ENCODE peak calls at places on chromosome 20, in nine cellular contexts. One of them, this sample, is unnamed.
A peak's percentile ranks its signal among the peaks of the same experiment; 100 is the strongest.

GRCh38 chr20:25247100-25247665 is 702 bp upstream of the PYGB start:
- DNase-seq in transverse colon: peak; percentile 79
- DNase-seq in HCT116: peak; percentile 37
- DNase-seq in endothelial cell of umbilical vein: peak; percentile 77
- DNase-seq in GM12878: no peak
- DNase-seq in ovary: peak; percentile 38
- DNase-seq in body of pancreas: peak; percentile 80
- DNase-seq in A549: peak; percentile 87
- DNase-seq in H54: no peak
- DNase-seq in this sample: peak; percentile 63

GRCh38 chr20:63544241-63544957 is 3.1 kb downstream of the SRMS start:
- DNase-seq in HCT116: no peak
- DNase-seq in ovary: no peak
- DNase-seq in A549: no peak
- DNase-seq in body of pancreas: no peak
- DNase-seq in GM12878: no peak
- DNase-seq in transverse colon: no peak
- DNase-seq in endothelial cell of umbilical vein: no peak
- DNase-seq in H54: no peak
- DNase-seq in this sample: no peak

GRCh38 chr20:43528258-43528875 is 20.9 kb downstream of the L3MBTL1 start:
- DNase-seq in body of pancreas: no peak
- DNase-seq in HCT116: no peak
- DNase-seq in GM12878: no peak
- DNase-seq in ovary: no peak
- DNase-seq in endothelial cell of umbilical vein: no peak
- DNase-seq in H54: no peak
- DNase-seq in transverse colon: no peak
- DNase-seq in A549: no peak
- DNase-seq in this sample: no peak

GRCh38 chr20:24027229-24027628 is 38.6 kb upstream of the GGTLC1 start:
- DNase-seq in body of pancreas: peak; percentile 51
- DNase-seq in A549: no peak
- DNase-seq in H54: no peak
- DNase-seq in GM12878: peak; percentile 2
- DNase-seq in endothelial cell of umbilical vein: peak; percentile 90
- DNase-seq in HCT116: no peak
- DNase-seq in ovary: no peak
- DNase-seq in transverse colon: peak; percentile 53
- DNase-seq in this sample: peak; percentile 55

GRCh38 chr20:50216543-50217206 is 26.0 kb downstream of the CEBPB start:
- DNase-seq in HCT116: no peak
- DNase-seq in GM12878: no peak
- DNase-seq in endothelial cell of umbilical vein: no peak
- DNase-seq in A549: no peak
- DNase-seq in H54: no peak
- DNase-seq in transverse colon: no peak
- DNase-seq in body of pancreas: no peak
- DNase-seq in ovary: no peak
- DNase-seq in this sample: no peak

GRCh38 chr20:13412806-13413445 is 191.9 kb downstream of the ISM1 start:
- DNase-seq in A549: no peak
- DNase-seq in transverse colon: no peak
- DNase-seq in ovary: no peak
- DNase-seq in GM12878: no peak
- DNase-seq in body of pancreas: no peak
- DNase-seq in HCT116: no peak
- DNase-seq in H54: no peak
- DNase-seq in endothelial cell of umbilical vein: no peak
- DNase-seq in this sample: no peak

GRCh38 chr20:20782221-20782620 is 69.8 kb upstream of the RALGAPA2 start:
- DNase-seq in GM12878: no peak
- DNase-seq in body of pancreas: peak; percentile 25
- DNase-seq in HCT116: no peak
- DNase-seq in ovary: peak; percentile 68
- DNase-seq in H54: no peak
- DNase-seq in A549: no peak
- DNase-seq in transverse colon: no peak
- DNase-seq in endothelial cell of umbilical vein: peak; percentile 57
- DNase-seq in this sample: no peak

GRCh38 chr20:46746972-46747371 is 37.5 kb downstream of the SLC2A10 start:
- DNase-seq in HCT116: peak; percentile 28
- DNase-seq in body of pancreas: no peak
- DNase-seq in transverse colon: peak; percentile 19
- DNase-seq in A549: no peak
- DNase-seq in endothelial cell of umbilical vein: no peak
- DNase-seq in GM12878: no peak
- DNase-seq in H54: no peak
- DNase-seq in ovary: no peak
- DNase-seq in this sample: no peak

GRCh38 chr20:38745757-38746156 is 2.5 kb upstream of the ACTR5 start:
- DNase-seq in body of pancreas: no peak
- DNase-seq in ovary: no peak
- DNase-seq in GM12878: no peak
- DNase-seq in H54: no peak
- DNase-seq in HCT116: peak; percentile 23
- DNase-seq in transverse colon: no peak
- DNase-seq in endothelial cell of umbilical vein: no peak
- DNase-seq in A549: no peak
- DNase-seq in this sample: no peak

GRCh38 chr20:36745927-36746659 is at the start of gene NDRG3:
- DNase-seq in body of pancreas: peak; percentile 97
- DNase-seq in H54: peak; percentile 98
- DNase-seq in A549: peak; percentile 96
- DNase-seq in GM12878: peak; percentile 68
- DNase-seq in HCT116: peak; percentile 78
- DNase-seq in endothelial cell of umbilical vein: peak; percentile 92
- DNase-seq in transverse colon: peak; percentile 95
- DNase-seq in ovary: peak; percentile 91
- DNase-seq in this sample: peak; percentile 95

GRCh38 chr20:2521369-2522305 is 12.9 kb upstream of the ZNF343 start:
- DNase-seq in GM12878: no peak
- DNase-seq in A549: peak; percentile 50
- DNase-seq in endothelial cell of umbilical vein: peak; percentile 51
- DNase-seq in transverse colon: peak; percentile 41
- DNase-seq in body of pancreas: peak; percentile 22
- DNase-seq in H54: peak; percentile 23
- DNase-seq in ovary: no peak
- DNase-seq in HCT116: peak; percentile 39
- DNase-seq in this sample: no peak

GRCh38 chr20:37915800-37916570 is 13.1 kb downstream of the VSTM2L start:
- DNase-seq in ovary: no peak
- DNase-seq in endothelial cell of umbilical vein: no peak
- DNase-seq in HCT116: no peak
- DNase-seq in GM12878: no peak
- DNase-seq in H54: no peak
- DNase-seq in body of pancreas: no peak
- DNase-seq in transverse colon: no peak
- DNase-seq in A549: no peak
- DNase-seq in this sample: peak; percentile 53

GRCh38 chr20:38350879-38351775 is 4.8 kb downstream of the LBP start:
- DNase-seq in A549: no peak
- DNase-seq in ovary: peak; percentile 78
- DNase-seq in transverse colon: no peak
- DNase-seq in body of pancreas: peak; percentile 38
- DNase-seq in H54: no peak
- DNase-seq in HCT116: no peak
- DNase-seq in endothelial cell of umbilical vein: no peak
- DNase-seq in GM12878: no peak
- DNase-seq in this sample: peak; percentile 34

GRCh38 chr20:49676581-49677291 is 36.9 kb downstream of the B4GALT5 start:
- DNase-seq in transverse colon: peak; percentile 71
- DNase-seq in ovary: no peak
- DNase-seq in body of pancreas: peak; percentile 58
- DNase-seq in A549: peak; percentile 66
- DNase-seq in HCT116: no peak
- DNase-seq in endothelial cell of umbilical vein: peak; percentile 45
- DNase-seq in GM12878: peak; percentile 82
- DNase-seq in H54: peak; percentile 42
- DNase-seq in this sample: no peak

GRCh38 chr20:63345328-63346100 is 15.6 kb downstream of the CHRNA4 start:
- DNase-seq in HCT116: no peak
- DNase-seq in endothelial cell of umbilical vein: no peak
- DNase-seq in GM12878: no peak
- DNase-seq in H54: no peak
- DNase-seq in transverse colon: no peak
- DNase-seq in ovary: peak; percentile 64
- DNase-seq in body of pancreas: no peak
- DNase-seq in A549: no peak
- DNase-seq in this sample: peak; percentile 31

GRCh38 chr20:13736792-13737191 is 47.9 kb downstream of the ESF1 start:
- DNase-seq in GM12878: no peak
- DNase-seq in body of pancreas: no peak
- DNase-seq in endothelial cell of umbilical vein: no peak
- DNase-seq in HCT116: no peak
- DNase-seq in A549: no peak
- DNase-seq in H54: no peak
- DNase-seq in transverse colon: no peak
- DNase-seq in ovary: no peak
- DNase-seq in this sample: no peak

GRCh38 chr20:39893013-39893685 is 795.9 kb downstream of the MAFB start:
- DNase-seq in endothelial cell of umbilical vein: no peak
- DNase-seq in H54: no peak
- DNase-seq in transverse colon: no peak
- DNase-seq in HCT116: no peak
- DNase-seq in A549: no peak
- DNase-seq in GM12878: no peak
- DNase-seq in body of pancreas: no peak
- DNase-seq in ovary: no peak
- DNase-seq in this sample: no peak

GRCh38 chr20:61933951-61934715 is 131.5 kb downstream of the TAF4 start:
- DNase-seq in A549: no peak
- DNase-seq in HCT116: no peak
- DNase-seq in H54: no peak
- DNase-seq in transverse colon: no peak
- DNase-seq in body of pancreas: no peak
- DNase-seq in endothelial cell of umbilical vein: no peak
- DNase-seq in ovary: no peak
- DNase-seq in GM12878: no peak
- DNase-seq in this sample: no peak

GRCh38 chr20:45341939-45342862 is 6.0 kb downstream of the SDC4 start:
- DNase-seq in A549: no peak
- DNase-seq in HCT116: no peak
- DNase-seq in H54: no peak
- DNase-seq in GM12878: no peak
- DNase-seq in ovary: peak; percentile 61
- DNase-seq in endothelial cell of umbilical vein: peak; percentile 50
- DNase-seq in transverse colon: peak; percentile 53
- DNase-seq in body of pancreas: peak; percentile 95
- DNase-seq in this sample: peak; percentile 64

GRCh38 chr20:55079917-55080316 is 604.5 kb downstream of the DOK5 start:
- DNase-seq in ovary: no peak
- DNase-seq in H54: no peak
- DNase-seq in A549: no peak
- DNase-seq in endothelial cell of umbilical vein: no peak
- DNase-seq in GM12878: no peak
- DNase-seq in transverse colon: no peak
- DNase-seq in body of pancreas: no peak
- DNase-seq in HCT116: no peak
- DNase-seq in this sample: no peak
- TF ChIP-seq POLR2A in ovary: no peak
- TF ChIP-seq POLR2A in H54: no peak
- TF ChIP-seq POLR2A in A549: no peak
- TF ChIP-seq POLR2A in endothelial cell of umbilical vein: no peak
- TF ChIP-seq POLR2A in GM12878: no peak
- TF ChIP-seq POLR2A in transverse colon: no peak
- TF ChIP-seq POLR2A in body of pancreas: no peak
- TF ChIP-seq POLR2A in HCT116: no peak
- TF ChIP-seq POLR2A in this sample: no peak

DNA sequence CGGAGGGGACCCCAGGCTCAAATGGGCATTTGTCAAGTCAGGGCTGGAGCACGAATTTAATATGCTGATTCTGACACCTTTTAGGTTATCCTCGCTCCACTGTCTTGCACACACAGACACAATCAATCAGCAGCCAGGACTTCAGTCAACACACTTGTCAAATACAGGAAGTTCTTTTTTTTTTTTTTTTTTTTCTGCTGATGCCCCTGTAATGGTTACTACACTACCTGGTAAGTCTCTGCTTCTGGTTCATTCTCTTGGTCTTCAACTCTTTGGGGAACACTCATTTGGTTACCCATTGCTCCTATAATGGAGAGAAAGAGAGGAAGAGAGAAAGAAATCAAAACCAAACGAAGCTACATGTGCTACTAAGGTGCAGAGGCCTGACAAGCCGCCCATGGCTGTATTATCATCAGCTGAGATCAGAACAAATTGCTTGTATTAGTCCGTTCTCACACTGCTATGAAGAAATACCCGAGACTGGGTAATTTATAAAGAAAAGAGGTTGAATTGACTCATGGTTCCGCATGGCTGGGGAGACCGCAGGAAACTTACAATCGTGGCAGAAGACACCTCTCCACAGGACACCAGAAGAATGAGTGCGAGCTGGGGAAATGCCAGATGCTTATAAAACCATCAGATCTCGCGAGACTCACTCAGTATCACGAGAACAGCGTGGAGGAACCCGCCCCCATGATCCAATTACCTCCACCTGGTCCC is 11.8 kb downstream of the BCAS1 start:
- DNase-seq in transverse colon: no peak
- DNase-seq in ovary: no peak
- DNase-seq in body of pancreas: no peak
- DNase-seq in endothelial cell of umbilical vein: no peak
- DNase-seq in H54: no peak
- DNase-seq in GM12878: no peak
- DNase-seq in HCT116: no peak
- DNase-seq in A549: no peak
- DNase-seq in this sample: no peak
- TF ChIP-seq POLR2A in transverse colon: no peak
- TF ChIP-seq POLR2A in ovary: no peak
- TF ChIP-seq POLR2A in body of pancreas: no peak
- TF ChIP-seq POLR2A in endothelial cell of umbilical vein: no peak
- TF ChIP-seq POLR2A in H54: no peak
- TF ChIP-seq POLR2A in GM12878: peak; percentile 41
- TF ChIP-seq POLR2A in HCT116: no peak
- TF ChIP-seq POLR2A in A549: no peak
- TF ChIP-seq POLR2A in this sample: no peak

GRCh38 chr20:32109392-32110172 is at the start of gene TM9SF4:
- DNase-seq in H54: peak; percentile 64
- DNase-seq in ovary: peak; percentile 89
- DNase-seq in GM12878: peak; percentile 93
- DNase-seq in body of pancreas: peak; percentile 92
- DNase-seq in transverse colon: peak; percentile 90
- DNase-seq in HCT116: peak; percentile 92
- DNase-seq in endothelial cell of umbilical vein: peak; percentile 94
- DNase-seq in A549: peak; percentile 88
- DNase-seq in this sample: peak; percentile 88
- TF ChIP-seq POLR2A in H54: peak; percentile 75
- TF ChIP-seq POLR2A in ovary: peak; percentile 62
- TF ChIP-seq POLR2A in GM12878: peak; percentile 90
- TF ChIP-seq POLR2A in body of pancreas: peak; percentile 74
- TF ChIP-seq POLR2A in transverse colon: peak; percentile 72
- TF ChIP-seq POLR2A in HCT116: peak; percentile 71
- TF ChIP-seq POLR2A in endothelial cell of umbilical vein: peak; percentile 86
- TF ChIP-seq POLR2A in A549: peak; percentile 79
- TF ChIP-seq POLR2A in this sample: no peak

DNA sequence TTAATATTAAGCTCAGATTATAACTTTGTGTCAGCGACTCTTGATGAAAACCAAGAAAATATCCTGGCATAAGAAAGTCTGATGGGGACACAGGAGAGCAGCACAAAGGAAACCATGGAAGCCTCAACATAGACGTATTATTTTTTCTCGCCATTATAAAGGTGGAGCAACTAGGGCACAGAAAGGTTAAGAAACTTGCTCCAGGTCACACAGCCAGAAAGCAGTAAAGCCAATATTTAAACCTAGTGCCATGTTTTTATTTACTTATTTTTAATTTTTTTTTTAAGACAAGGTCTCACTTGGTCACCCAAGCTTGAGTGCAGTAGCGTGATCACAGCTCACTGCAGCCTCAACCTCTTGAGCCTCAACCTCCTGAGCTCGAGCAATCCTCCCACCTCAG is 259.3 kb downstream of the PREX1 start:
- DNase-seq in HCT116: no peak
- DNase-seq in GM12878: no peak
- DNase-seq in ovary: no peak
- DNase-seq in body of pancreas: no peak
- DNase-seq in endothelial cell of umbilical vein: no peak
- DNase-seq in H54: no peak
- DNase-seq in transverse colon: no peak
- DNase-seq in A549: no peak
- DNase-seq in this sample: no peak
- TF ChIP-seq POLR2A in HCT116: no peak
- TF ChIP-seq POLR2A in GM12878: no peak
- TF ChIP-seq POLR2A in ovary: no peak
- TF ChIP-seq POLR2A in body of pancreas: no peak
- TF ChIP-seq POLR2A in endothelial cell of umbilical vein: no peak
- TF ChIP-seq POLR2A in H54: no peak
- TF ChIP-seq POLR2A in transverse colon: no peak
- TF ChIP-seq POLR2A in A549: no peak
- TF ChIP-seq POLR2A in this sample: no peak